ENCODE peak calls at places on chromosome 13, in nine cellular contexts. H is progenitor cell of endocrine pancreas; V is RWPE2; I is CD8-positive, alpha-beta T cell; D is nephron progenitor cell; W is GM13976; C is CD4-positive, alpha-beta T cell; U is ascending aorta; O is neural crest cell. T is an unnamed sample.

GRCh38 chr13:99261040-99261439 is 2.9 kb upstream of the GPR18 start:
- DNase-seq in V (no peak), C (no peak), D (no peak), O (no peak), U (no peak), H (no peak), I (no peak), W (no peak), T (no peak)

GRCh38 chr13:108915095-108915633 is 285.8 kb downstream of the MYO16 start:
- DNase-seq in I (no peak), D (no peak), O (no peak), W (no peak), C (no peak), U (no peak), H (no peak), V (no peak), T (no peak)

GRCh38 chr13:109113427-109113826 is 484.0 kb downstream of the MYO16 start:
- DNase-seq in C (no peak), W (no peak), D (no peak), U (no peak), I (no peak), O (no peak), V (no peak), H (no peak), T (no peak)

GRCh38 chr13:40776681-40777165 is 5.7 kb upstream of the MRPS31 start:
- DNase-seq in W (no peak), C (peak; percentile 37), O (no peak), I (peak; percentile 78), H (no peak), V (no peak), U (no peak), D (no peak), T (peak; percentile 76)

GRCh38 chr13:114279770-114280169 is 1.6 kb upstream of the UPF3A start:
- DNase-seq in D (no peak), H (no peak), W (no peak), O (no peak), I (no peak), V (no peak), C (no peak), U (no peak), T (no peak)

GRCh38 chr13:90752070-90752469 is 595.4 kb upstream of the MIR17HG start:
- DNase-seq in D (no peak), V (no peak), H (no peak), I (no peak), U (no peak), C (no peak), O (no peak), W (no peak), T (no peak)

GRCh38 chr13:64234255-64234654 is 2818.6 kb upstream of the PCDH20 start:
- DNase-seq in U (no peak), D (no peak), C (no peak), I (no peak), O (no peak), V (no peak), W (no peak), H (no peak), T (no peak)

GRCh38 chr13:28161370-28161769 is 23.0 kb downstream of the PAN3 start:
- DNase-seq in D (no peak), V (no peak), O (no peak), W (no peak), C (no peak), U (no peak), H (no peak), I (no peak), T (no peak)

GRCh38 chr13:106756446-106756845 is 188.5 kb upstream of the ARGLU1 start:
- DNase-seq in U (no peak), D (peak; percentile 39), I (no peak), H (no peak), V (no peak), O (peak; percentile 56), W (no peak), C (no peak), T (no peak)

GRCh38 chr13:60326273-60326672 is 70.7 kb upstream of the TDRD3 start:
- DNase-seq in V (no peak), U (no peak), O (no peak), W (no peak), C (no peak), D (no peak), I (no peak), H (no peak), T (no peak)

GRCh38 chr13:72304121-72304745 is 423.2 kb downstream of the MZT1 start:
- DNase-seq in O (no peak), D (no peak), W (no peak), I (no peak), U (no peak), H (no peak), V (no peak), C (no peak), T (no peak)

GRCh38 chr13:66887088-66887487 is 343.0 kb downstream of the PCDH9 start:
- DNase-seq in C (no peak), H (no peak), I (no peak), V (no peak), W (no peak), O (no peak), D (no peak), U (no peak), T (no peak)

GRCh38 chr13:48571121-48571901 is 38.4 kb upstream of the RCBTB2 start:
- DNase-seq in O (no peak), I (no peak), H (no peak), D (no peak), W (no peak), U (no peak), C (no peak), V (no peak), T (no peak)
- TF ChIP-seq CTCF in O (no peak), I (no peak), H (no peak), D (no peak), W (no peak), U (no peak), C (no peak), V (no peak), T (no peak)

GRCh38 chr13:105144020-105144419 is 1391.4 kb downstream of the EFNB2 start:
- DNase-seq in O (no peak), H (no peak), V (no peak), U (no peak), C (no peak), D (no peak), W (no peak), I (no peak), T (no peak)
- TF ChIP-seq CTCF in O (no peak), H (no peak), V (no peak), U (no peak), C (no peak), D (no peak), W (no peak), I (no peak), T (no peak)

GRCh38 chr13:65582160-65582559 is 1648.0 kb downstream of the PCDH9 start:
- DNase-seq in W (no peak), U (no peak), D (no peak), O (no peak), I (no peak), V (no peak), H (no peak), C (no peak), T (no peak)

GRCh38 chr13:65584126-65584525 is 1646.0 kb downstream of the PCDH9 start:
- DNase-seq in C (no peak), H (no peak), I (no peak), D (no peak), W (no peak), O (no peak), U (no peak), V (no peak), T (no peak)

DNA sequence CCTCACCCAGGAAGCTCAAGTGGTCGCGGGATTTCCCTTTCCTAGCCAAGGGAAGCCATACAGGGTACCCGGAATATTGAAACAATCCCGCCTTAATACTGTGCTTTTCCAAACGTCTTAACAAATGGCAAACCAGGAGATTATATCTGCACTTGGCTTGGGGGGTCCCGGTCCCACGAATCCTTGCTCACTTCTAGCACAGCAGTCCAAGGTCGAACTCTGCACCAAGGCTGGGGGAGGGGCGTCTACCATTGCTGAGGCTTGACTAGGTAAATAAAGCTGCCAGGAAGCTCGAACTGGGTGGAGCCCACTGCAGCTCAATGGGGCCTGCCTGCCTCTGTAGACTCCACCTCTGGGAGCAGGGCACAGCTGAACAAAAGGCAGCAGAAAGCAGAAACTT is 1644.8 kb downstream of the PCDH9 start:
- DNase-seq in U (no peak), D (no peak), W (no peak), H (no peak), O (no peak), I (no peak), C (no peak), V (no peak), T (no peak)
- TF ChIP-seq CTCF in U (no peak), D (no peak), W (no peak), H (no peak), O (no peak), I (no peak), C (no peak), V (no peak), T (no peak)

GRCh38 chr13:113116871-113117271 is 5.7 kb upstream of the F10 start:
- DNase-seq in I (no peak), C (no peak), W (no peak), U (no peak), V (peak; percentile 34), H (no peak), O (no peak), D (no peak), T (no peak)
- TF ChIP-seq CTCF in I (no peak), C (no peak), W (no peak), U (no peak), V (no peak), H (no peak), O (no peak), D (no peak), T (no peak)

DNA sequence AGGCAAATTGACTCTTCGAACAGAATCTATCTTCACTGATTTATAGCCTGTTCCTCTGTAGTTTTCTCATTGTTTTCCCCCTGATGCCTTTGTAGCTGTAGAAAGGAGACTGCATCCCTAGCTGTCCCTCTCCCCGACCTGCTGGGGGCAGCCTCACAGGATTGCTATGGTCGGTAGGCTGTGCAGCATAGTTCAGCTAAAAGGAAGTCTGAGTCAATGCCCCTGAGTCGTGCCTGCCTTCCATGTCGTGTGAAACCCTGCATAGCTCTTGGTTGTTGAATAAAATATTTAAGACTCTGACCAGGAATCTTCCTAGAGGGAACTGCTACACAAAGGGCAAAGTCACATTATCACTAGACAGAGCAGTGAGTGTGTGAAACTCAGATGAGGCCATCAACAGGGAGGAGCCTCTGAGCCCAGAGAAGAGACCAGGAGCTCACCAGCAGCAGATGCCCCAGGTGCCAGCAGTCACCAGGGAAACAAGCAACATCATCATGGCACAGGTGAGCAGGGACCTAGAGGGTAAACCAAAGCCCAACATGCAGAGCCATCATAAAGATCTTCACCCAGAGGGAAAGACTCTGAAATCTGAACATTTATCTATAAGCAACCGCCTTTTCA is 108.4 kb upstream of the NBEA start:
- DNase-seq in H (no peak), W (no peak), O (no peak), D (no peak), U (no peak), V (no peak), I (no peak), C (no peak), T (no peak)
- TF ChIP-seq CTCF in H (peak; percentile 7), W (no peak), O (no peak), D (no peak), U (no peak), V (no peak), I (no peak), C (no peak), T (no peak)

GRCh38 chr13:65656740-65657329 is 1573.3 kb downstream of the PCDH9 start:
- DNase-seq in D (no peak), V (no peak), U (no peak), I (no peak), H (no peak), W (no peak), O (no peak), C (no peak), T (no peak)
- TF ChIP-seq CTCF in D (peak; percentile 47), V (peak; percentile 75), U (peak; percentile 33), I (no peak), H (peak; percentile 62), W (no peak), O (peak; percentile 76), C (no peak), T (no peak)

GRCh38 chr13:46603165-46603603 is 50.2 kb downstream of the LRCH1 start:
- DNase-seq in D (no peak), O (no peak), C (no peak), W (no peak), V (no peak), I (no peak), U (no peak), H (no peak), T (no peak)
- TF ChIP-seq CTCF in D (peak; percentile 10), O (peak; percentile 45), C (no peak), W (peak; percentile 29), V (no peak), I (no peak), U (no peak), H (peak; percentile 21), T (peak; percentile 25)

T was measured in CD14-positive monocyte.